ENCODE peak calls at places on chromosomes 13 and 19, in seven cellular contexts. T is brain microvascular endothelial cell; P is BE2C; A is activated CD4-positive, alpha-beta T cell treated with anti-CD3 and anti-CD28 coated beads, Interleukin-2, amount 50 U/mL, for 1 hour; U is nephron progenitor cell; C is body of pancreas; F is GM23248. Q is an unnamed sample.

GRCh38 chr19:44803442-44804428 is 5.2 kb upstream of the BCAM start:
- DNase-seq in P (no peak), F (no peak), C (no peak), U (no peak), T (no peak), A (no peak), Q (no peak)

GRCh38 chr19:34962281-34962944 is 1.6 kb downstream of the ZNF792 start:
- DNase-seq in C (no peak), A (no peak), T (no peak), U (no peak), P (peak), F (no peak), Q (no peak)

GRCh38 chr19:5953680-5954213 is 24.2 kb downstream of the RANBP3 start:
- DNase-seq in T (peak), P (no peak), A (no peak), U (no peak), C (no peak), F (peak), Q (no peak)

GRCh38 chr13:101474419-101474957 is 22.0 kb downstream of the ITGBL1 start:
- DNase-seq in U (peak), C (no peak), P (no peak), F (peak), T (peak), A (no peak), Q (peak)

GRCh38 chr13:65808061-65808460 is 1422.1 kb downstream of the PCDH9 start:
- DNase-seq in U (no peak), F (peak), P (no peak), C (no peak), T (peak), A (no peak), Q (no peak)

GRCh38 chr13:110361365-110361911 is 54.4 kb downstream of the COL4A2 start:
- DNase-seq in A (no peak), U (no peak), C (peak), T (peak), F (peak), P (no peak), Q (no peak)

GRCh38 chr13:90302113-90302512 is 1045.4 kb upstream of the MIR17HG start:
- DNase-seq in P (no peak), T (peak), F (peak), C (no peak), U (no peak), A (no peak), Q (no peak)

GRCh38 chr19:39995794-39996193 is 1.1 kb upstream of the ZNF546 start:
- DNase-seq in A (no peak), U (no peak), P (no peak), F (no peak), T (no peak), C (no peak), Q (no peak)

GRCh38 chr13:78603240-78603947 is at the start of gene POU4F1:
- DNase-seq in F (no peak), T (no peak), U (peak), C (peak), A (peak), P (peak), Q (no peak)

GRCh38 chr13:77349365-77349764 is 22.5 kb upstream of the MYCBP2 start:
- DNase-seq in F (no peak), C (no peak), A (no peak), P (no peak), U (no peak), T (no peak), Q (no peak)

GRCh38 chr19:39001016-39001415 is 25.5 kb upstream of the FBXO17 start:
- DNase-seq in T (no peak), U (no peak), C (no peak), P (peak), A (no peak), F (no peak), Q (no peak)

GRCh38 chr13:29758591-29759114 is 91.8 kb downstream of the UBL3 start:
- DNase-seq in F (no peak), U (no peak), T (peak), C (no peak), P (no peak), A (peak), Q (no peak)

GRCh38 chr19:43570174-43570791 is 5.0 kb downstream of the XRCC1 start:
- DNase-seq in T (no peak), P (no peak), C (no peak), U (no peak), A (no peak), F (peak), Q (no peak)

GRCh38 chr13:31056650-31057275 is 104.9 kb downstream of the HSPH1 start:
- DNase-seq in F (peak), U (no peak), C (no peak), T (no peak), A (no peak), P (no peak), Q (no peak)

GRCh38 chr13:20512042-20512683 is 13.5 kb downstream of the CRYL1 start:
- DNase-seq in F (no peak), C (no peak), P (peak), A (no peak), U (peak), T (no peak), Q (no peak)

GRCh38 chr19:55069137-55069858 is 6.3 kb upstream of the RDH13 start:
- DNase-seq in T (no peak), F (peak), U (peak), C (peak), A (no peak), P (no peak), Q (peak)

GRCh38 chr13:66996503-66996902 is 233.6 kb downstream of the PCDH9 start:
- DNase-seq in F (no peak), P (no peak), A (no peak), T (no peak), C (no peak), U (no peak), Q (no peak)

GRCh38 chr13:43284162-43284561 is 260.8 kb downstream of the DNAJC15 start:
- DNase-seq in P (no peak), C (no peak), F (peak), T (peak), U (no peak), A (no peak), Q (no peak)

GRCh38 chr19:52527954-52528326 is 472 bp downstream of the ZNF808 start:
- DNase-seq in C (no peak), U (peak), P (peak), F (peak), T (no peak), A (no peak), Q (no peak)

GRCh38 chr13:20230913-20231838 is 943 bp downstream of the GJB6 start:
- DNase-seq in C (no peak), U (no peak), F (no peak), A (no peak), T (no peak), P (no peak), Q (no peak)

GRCh38 chr19:2722541-2723344 is 1.6 kb upstream of the DIRAS1 start:
- DNase-seq in C (peak), U (no peak), F (peak), A (no peak), P (peak), T (peak), Q (peak)

GRCh38 chr13:113029061-113029445 is 60.0 kb downstream of the MCF2L start:
- DNase-seq in C (no peak), P (no peak), U (no peak), T (no peak), A (no peak), F (no peak), Q (no peak)

GRCh38 chr19:35298561-35298972 is 6.6 kb downstream of the MAG start:
- DNase-seq in P (no peak), U (no peak), T (no peak), C (no peak), A (no peak), F (no peak), Q (no peak)

GRCh38 chr13:97212540-97213146 is 9.5 kb upstream of the MBNL2 start:
- DNase-seq in P (peak), F (peak), C (peak), T (peak), U (no peak), A (no peak), Q (peak)

GRCh38 chr19:48481846-48482639 is 12.9 kb downstream of the CYTH2 start:
- DNase-seq in F (peak), C (no peak), U (no peak), T (no peak), A (no peak), P (no peak), Q (no peak)

Q was measured in Caki2.